ENCODE peak calls at places on chromosomes 3 and 15, in eight cellular contexts. Q is adipocyte, Y is psoas muscle, P is sigmoid colon, O is aorta, I is iPS DF 6.9, Z is esophagus muscularis mucosa, D is WERI-Rb-1. X is an unnamed sample.

GRCh38 chr15:88207565-88207964 is 49.0 kb downstream of the NTRK3 start:
- DNase-seq in Q (no peak), Y (no peak), P (no peak), O (no peak), I (no peak), Z (no peak), D (no peak), X (no peak)

GRCh38 chr3:87977765-87978164 is 81.0 kb downstream of the CGGBP1 start:
- DNase-seq in Q (no peak), Y (no peak), P (no peak), O (no peak), I (no peak), Z (no peak), D (no peak), X (no peak)

GRCh38 chr15:100349696-100350433 is 8.1 kb upstream of the ADAMTS17 start:
- DNase-seq in Q (peak; percentile 76), Y (peak; percentile 97), P (peak; percentile 98), O (peak; percentile 96), I (peak; percentile 81), Z (peak; percentile 98), D (peak; percentile 88), X (peak; percentile 81)

GRCh38 chr3:160720123-160720746 is 35.8 kb upstream of the PPM1L start:
- DNase-seq in Q (no peak), Y (no peak), P (no peak), O (no peak), I (peak; percentile 5), Z (no peak), D (no peak), X (no peak)

GRCh38 chr15:30649952-30650929 is 24.3 kb downstream of the ARHGAP11B start:
- DNase-seq in Q (peak; percentile 44), Y (no peak), P (no peak), O (no peak), I (no peak), Z (no peak), D (no peak), X (no peak)

GRCh38 chr15:63506537-63507035 is 2.2 kb downstream of the USP3 start:
- DNase-seq in Q (peak; percentile 50), Y (no peak), P (no peak), O (no peak), I (no peak), Z (no peak), D (no peak), X (no peak)

GRCh38 chr3:30747771-30748281 is 141.4 kb downstream of the TGFBR2 start:
- DNase-seq in Q (peak; percentile 36), Y (no peak), P (no peak), O (no peak), I (no peak), Z (no peak), D (no peak), X (peak; percentile 17)

GRCh38 chr3:103818800-103819199 is 1384.0 kb downstream of the ZPLD1 start:
- DNase-seq in Q (no peak), Y (no peak), P (no peak), O (no peak), I (no peak), Z (no peak), D (peak; percentile 13), X (no peak)

DNA sequence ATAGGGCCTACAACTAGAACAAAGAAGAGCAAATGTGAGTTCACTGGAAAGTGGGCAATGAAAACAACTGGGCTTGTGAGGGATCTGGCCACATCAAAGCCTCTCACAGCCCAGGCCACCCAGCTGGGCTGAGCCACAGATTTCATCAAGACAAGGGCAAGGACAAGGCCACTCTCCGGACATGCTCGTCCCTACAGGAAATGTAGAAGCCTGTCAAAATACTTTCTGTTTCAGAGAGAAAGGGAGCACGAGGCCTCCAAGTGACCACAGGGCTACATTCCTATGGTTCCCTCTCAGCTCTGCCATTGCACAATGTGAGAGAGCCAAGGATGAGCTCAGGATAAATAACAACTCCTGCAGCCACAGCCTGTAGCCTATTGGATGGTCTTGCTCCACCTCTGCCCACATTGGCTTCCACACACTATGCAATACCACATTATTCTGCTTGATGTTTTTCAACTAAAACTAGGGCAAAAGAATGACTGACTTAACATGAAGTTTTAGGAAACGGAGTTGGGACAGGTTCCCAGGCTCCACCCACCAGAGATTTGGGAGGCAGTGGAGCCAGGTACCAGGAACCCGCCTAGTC is 12.1 kb downstream of the TBC1D2B start:
- DNase-seq in Q (peak; percentile 98), Y (peak; percentile 81), P (peak; percentile 91), O (peak; percentile 82), I (no peak), Z (peak; percentile 96), D (no peak), X (peak; percentile 89)
- H3K4me3 ChIP-seq in Q (peak overlapping the region; percentile 69), Y (no peak overlapping the region), P (no peak overlapping the region), O (no peak overlapping the region), I (no peak overlapping the region), Z (no peak overlapping the region), D (no peak overlapping the region), X (no peak overlapping the region)

DNA sequence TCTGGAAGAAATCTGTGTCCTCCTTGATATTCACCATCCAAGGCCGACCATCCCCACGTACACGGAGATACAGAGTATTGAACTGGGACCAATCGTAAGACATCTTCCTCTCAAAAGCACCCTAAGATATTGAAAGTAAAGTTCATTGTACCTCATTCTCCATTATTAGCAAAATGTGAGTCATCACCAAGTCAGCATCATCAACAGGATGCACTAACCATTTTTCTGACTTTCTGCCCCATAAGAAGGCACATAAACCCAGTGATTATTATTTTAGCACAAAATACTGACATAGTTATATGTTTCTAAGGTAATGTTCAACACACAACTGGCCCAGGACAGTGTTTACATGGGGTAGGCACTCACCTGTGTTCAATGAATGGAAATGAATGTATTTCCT is 7.4 kb downstream of the NDUFAF1 start:
- DNase-seq in Q (no peak), Y (no peak), P (no peak), O (no peak), I (no peak), Z (no peak), D (no peak), X (no peak)
- H3K36me3 ChIP-seq in Q (peaks cover 26% of the 10 kb centered on the region), Y (peaks cover 74% of the 10 kb centered on the region), P (peaks cover 8% of the 10 kb centered on the region), O (no peaks in the 10 kb centered on the region), I (peaks cover 2% of the 10 kb centered on the region), Z (peaks cover 47% of the 10 kb centered on the region), D (peaks cover 21% of the 10 kb centered on the region), X (peaks cover 5% of the 10 kb centered on the region)

GRCh38 chr3:43353393-43353792 is 67.1 kb downstream of the SNRK start:
- DNase-seq in Q (no peak), Y (no peak), P (no peak), O (no peak), I (no peak), Z (no peak), D (no peak), X (no peak)

GRCh38 chr3:43348852-43349574 is 62.7 kb downstream of the SNRK start:
- DNase-seq in Q (no peak), Y (no peak), P (no peak), O (no peak), I (no peak), Z (no peak), D (no peak), X (no peak)

GRCh38 chr3:43346990-43347749 is 60.8 kb downstream of the SNRK start:
- DNase-seq in Q (no peak), Y (no peak), P (no peak), O (no peak), I (no peak), Z (no peak), D (no peak), X (no peak)

GRCh38 chr3:43347774-43348173 is 61.4 kb downstream of the SNRK start:
- DNase-seq in Q (no peak), Y (no peak), P (no peak), O (no peak), I (no peak), Z (no peak), D (no peak), X (no peak)

GRCh38 chr3:43349759-43350158 is 63.4 kb downstream of the SNRK start:
- DNase-seq in Q (no peak), Y (no peak), P (no peak), O (no peak), I (no peak), Z (no peak), D (no peak), X (no peak)
- H3K9me3 ChIP-seq in Q (peaks cover 22% of the 10 kb centered on the region), Y (peaks cover 19% of the 10 kb centered on the region), P (peaks cover 9% of the 10 kb centered on the region), O (peaks cover 8% of the 10 kb centered on the region), I (no peaks in the 10 kb centered on the region), Z (peaks cover 17% of the 10 kb centered on the region), D (no peaks in the 10 kb centered on the region), X (no peaks in the 10 kb centered on the region)

DNA sequence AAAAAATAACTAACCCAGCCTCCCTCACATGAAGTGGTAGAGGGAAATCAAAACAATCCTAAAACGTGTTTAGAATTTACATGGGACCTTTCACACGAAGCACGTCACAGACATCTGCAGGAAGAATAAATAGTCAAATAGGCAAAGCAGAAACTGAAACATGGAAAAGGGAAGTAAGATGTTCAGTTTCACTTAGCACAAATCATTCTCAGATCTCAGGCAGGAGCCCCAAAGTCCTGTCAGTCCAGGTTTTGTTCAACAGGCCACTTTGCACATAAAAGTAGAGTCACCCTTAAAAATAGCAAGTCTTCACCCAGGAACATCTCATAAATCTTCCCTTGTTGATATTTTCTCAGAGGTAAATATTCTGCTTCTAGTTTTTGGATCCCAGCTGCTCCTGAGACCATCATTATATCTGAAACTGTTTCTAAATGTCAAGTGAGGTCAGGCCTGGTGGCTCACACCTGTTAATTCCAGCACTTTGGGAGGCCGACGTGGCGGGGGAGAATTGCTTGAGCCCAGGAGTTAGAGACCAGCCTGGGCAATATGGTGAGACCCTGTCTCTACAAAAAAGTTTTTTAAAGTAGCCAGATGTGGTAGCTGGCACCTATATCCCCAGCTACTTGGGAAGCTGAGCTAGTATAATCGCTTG is 1.9 kb downstream of the RUBCN start:
- DNase-seq in Q (no peak), Y (no peak), P (no peak), O (no peak), I (no peak), Z (no peak), D (no peak), X (no peak)
- H3K4me3 ChIP-seq in Q (no peak overlapping the region), Y (peak overlapping the region; percentile 89), P (no peak overlapping the region), O (no peak overlapping the region), I (no peak overlapping the region), Z (no peak overlapping the region), D (no peak overlapping the region), X (no peak overlapping the region)

GRCh38 chr3:49016414-49017228 is 1.8 kb downstream of the DALRD3 start:
- DNase-seq in Q (no peak), Y (no peak), P (no peak), O (no peak), I (no peak), Z (no peak), D (no peak), X (no peak)
- H3K36me3 ChIP-seq in Q (peaks cover 27% of the 10 kb centered on the region), Y (peaks cover 48% of the 10 kb centered on the region), P (peaks cover 42% of the 10 kb centered on the region), O (no peaks in the 10 kb centered on the region), I (peaks cover 31% of the 10 kb centered on the region), Z (peaks cover 50% of the 10 kb centered on the region), D (peaks cover 49% of the 10 kb centered on the region), X (peaks cover 9% of the 10 kb centered on the region)

GRCh38 chr15:27095809-27096580 is 125.0 kb downstream of the GABRG3 start:
- DNase-seq in Q (no peak), Y (no peak), P (no peak), O (no peak), I (no peak), Z (peak; percentile 64), D (peak; percentile 72), X (no peak)

GRCh38 chr15:27097506-27097905 is 126.5 kb downstream of the GABRG3 start:
- DNase-seq in Q (no peak), Y (no peak), P (no peak), O (no peak), I (no peak), Z (peak; percentile 81), D (no peak), X (no peak)

DNA sequence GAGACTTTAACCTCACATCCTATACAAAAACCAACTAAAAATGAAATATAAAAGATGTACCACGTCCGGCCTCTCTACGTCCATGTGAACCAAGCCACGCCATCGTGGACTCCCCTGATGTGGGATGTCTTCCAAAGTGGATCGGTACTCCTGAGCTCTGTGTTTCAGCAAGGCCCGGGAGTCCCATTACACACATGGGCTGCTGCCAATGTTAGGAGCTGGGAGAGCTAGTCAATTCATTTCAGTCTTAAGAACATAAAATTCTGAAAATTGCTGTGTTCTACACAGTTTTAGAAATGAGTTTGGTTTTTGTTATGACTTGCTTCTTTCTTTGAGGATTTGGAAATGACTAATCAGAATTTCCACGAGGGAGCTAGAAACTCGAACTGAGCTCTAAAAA is 131.0 kb downstream of the GABRG3 start:
- DNase-seq in Q (no peak), Y (no peak), P (no peak), O (no peak), I (no peak), Z (no peak), D (no peak), X (no peak)
- H3K9me3 ChIP-seq in Q (no peaks in the 10 kb centered on the region), Y (no peaks in the 10 kb centered on the region), P (no peaks in the 10 kb centered on the region), O (peaks cover 3% of the 10 kb centered on the region), I (no peaks in the 10 kb centered on the region), Z (no peaks in the 10 kb centered on the region), D (no peaks in the 10 kb centered on the region), X (no peaks in the 10 kb centered on the region)